ENCODE peak calls at places on chromosomes 13 and 19, in seven cellular contexts. A is ovary, Z is sigmoid colon, N is HCT116, U is esophagus muscularis mucosa, Y is heart left ventricle, R is uterus. O is an unnamed sample.

GRCh38 chr13:52706074-52706473 is 33.5 kb downstream of the CNMD start:
- DNase-seq in A (no peak), Z (no peak), N (no peak), U (no peak), Y (no peak), R (no peak), O (no peak)

GRCh38 chr19:23318143-23318542 is 67.9 kb upstream of the ZNF724 start:
- DNase-seq in A (no peak), Z (no peak), N (no peak), U (no peak), Y (no peak), R (no peak), O (no peak)

GRCh38 chr19:18203408-18203862 is 407 bp downstream of the RAB3A start:
- DNase-seq in A (peak), Z (no peak), N (no peak), U (no peak), Y (peak), R (no peak), O (no peak)

GRCh38 chr19:33256266-33256665 is 30.6 kb upstream of the SLC7A10 start:
- DNase-seq in A (no peak), Z (no peak), N (no peak), U (no peak), Y (no peak), R (no peak), O (no peak)

GRCh38 chr19:18023596-18024212 is 15.7 kb downstream of the ARRDC2 start:
- DNase-seq in A (peak), Z (peak), N (no peak), U (peak), Y (peak), R (peak), O (no peak)

GRCh38 chr13:24097667-24098066 is 62.9 kb upstream of the SPATA13 start:
- DNase-seq in A (no peak), Z (no peak), N (no peak), U (no peak), Y (no peak), R (no peak), O (no peak)

GRCh38 chr13:49082653-49083536 is 107.2 kb downstream of the FNDC3A start:
- DNase-seq in A (no peak), Z (no peak), N (no peak), U (no peak), Y (no peak), R (no peak), O (no peak)

GRCh38 chr13:66483712-66484111 is 746.4 kb downstream of the PCDH9 start:
- DNase-seq in A (no peak), Z (no peak), N (no peak), U (no peak), Y (no peak), R (no peak), O (no peak)

GRCh38 chr13:92843549-92843948 is 383.1 kb upstream of the GPC6 start:
- DNase-seq in A (no peak), Z (no peak), N (no peak), U (no peak), Y (no peak), R (no peak), O (no peak)

GRCh38 chr13:89988206-89988605 is 1359.3 kb upstream of the MIR17HG start:
- DNase-seq in A (no peak), Z (no peak), N (no peak), U (no peak), Y (no peak), R (no peak), O (no peak)

GRCh38 chr13:95784891-95785290 is 108.0 kb downstream of the DNAJC3 start:
- DNase-seq in A (no peak), Z (no peak), N (no peak), U (no peak), Y (no peak), R (no peak), O (no peak)

GRCh38 chr13:35566340-35566739 is 89.9 kb upstream of the MAB21L1 start:
- DNase-seq in A (no peak), Z (no peak), N (no peak), U (no peak), Y (no peak), R (no peak), O (no peak)

GRCh38 chr13:27666951-27667350 is 45.3 kb downstream of the POLR1D start:
- DNase-seq in A (no peak), Z (no peak), N (no peak), U (no peak), Y (no peak), R (no peak), O (no peak)

GRCh38 chr13:45332831-45333219 is 8.2 kb downstream of the TPT1 start:
- DNase-seq in A (no peak), Z (no peak), N (no peak), U (no peak), Y (no peak), R (no peak), O (no peak)

GRCh38 chr13:61778531-61778930 is 362.9 kb upstream of the PCDH20 start:
- DNase-seq in A (no peak), Z (no peak), N (no peak), U (no peak), Y (no peak), R (no peak), O (no peak)

GRCh38 chr13:88707652-88708051 is 1036.5 kb downstream of the SLITRK5 start:
- DNase-seq in A (no peak), Z (no peak), N (no peak), U (no peak), Y (no peak), R (no peak), O (no peak)

GRCh38 chr13:36788276-36788675 is 30.7 kb upstream of the RFXAP start:
- DNase-seq in A (no peak), Z (no peak), N (no peak), U (peak), Y (no peak), R (no peak), O (no peak)

GRCh38 chr13:46041335-46041934 is 11.1 kb downstream of the ZC3H13 start:
- DNase-seq in A (no peak), Z (no peak), N (no peak), U (no peak), Y (no peak), R (no peak), O (no peak)

GRCh38 chr13:35139591-35139990 is 197.5 kb downstream of the NBEA start:
- DNase-seq in A (no peak), Z (no peak), N (no peak), U (no peak), Y (no peak), R (no peak), O (no peak)

GRCh38 chr19:43664008-43664407 is 6.0 kb downstream of the PLAUR start:
- DNase-seq in A (no peak), Z (no peak), N (no peak), U (no peak), Y (no peak), R (no peak), O (no peak)

GRCh38 chr13:95676100-95676774 is 702 bp upstream of the DNAJC3 start:
- DNase-seq in A (no peak), Z (no peak), N (peak), U (no peak), Y (no peak), R (no peak), O (no peak)

GRCh38 chr13:114034481-114034891 is 60.6 kb upstream of the C13orf46 start:
- DNase-seq in A (no peak), Z (no peak), N (no peak), U (no peak), Y (no peak), R (no peak), O (no peak)

GRCh38 chr13:29428310-29428991 is 167.0 kb downstream of the SLC7A1 start:
- DNase-seq in A (peak), Z (no peak), N (peak), U (no peak), Y (peak), R (peak), O (no peak)

GRCh38 chr19:35123573-35123972 is 8.0 kb downstream of the FXYD3 start:
- DNase-seq in A (no peak), Z (peak), N (no peak), U (no peak), Y (peak), R (no peak), O (no peak)

GRCh38 chr19:43584484-43584883 is 8.9 kb downstream of the PINLYP start:
- DNase-seq in A (no peak), Z (no peak), N (no peak), U (no peak), Y (no peak), R (no peak), O (no peak)

GRCh38 chr13:30851697-30852096 is 54.4 kb upstream of the MEDAG start:
- DNase-seq in A (no peak), Z (no peak), N (no peak), U (no peak), Y (no peak), R (no peak), O (no peak)

GRCh38 chr19:29860492-29860891 is 48.7 kb downstream of the CCNE1 start:
- DNase-seq in A (no peak), Z (no peak), N (peak), U (no peak), Y (no peak), R (no peak), O (no peak)

GRCh38 chr19:15437355-15438123 is 12.2 kb downstream of the WIZ start:
- DNase-seq in A (no peak), Z (no peak), N (no peak), U (no peak), Y (no peak), R (peak), O (no peak)

GRCh38 chr19:16154557-16154956 is 11.1 kb downstream of the HSH2D start:
- DNase-seq in A (no peak), Z (no peak), N (no peak), U (no peak), Y (no peak), R (no peak), O (no peak)

GRCh38 chr19:11421607-11422098 is 2.5 kb upstream of the RGL3 start:
- DNase-seq in A (no peak), Z (no peak), N (no peak), U (no peak), Y (peak), R (no peak), O (no peak)

GRCh38 chr13:31213681-31214289 is 14.0 kb downstream of the B3GLCT start:
- DNase-seq in A (no peak), Z (no peak), N (no peak), U (peak), Y (no peak), R (no peak), O (no peak)

GRCh38 chr19:50300814-50301606 is 28.2 kb downstream of the KCNC3 start:
- DNase-seq in A (no peak), Z (no peak), N (peak), U (no peak), Y (no peak), R (no peak), O (peak)

GRCh38 chr19:51031220-51031879 is 3.5 kb downstream of the KLK12 start:
- DNase-seq in A (no peak), Z (peak), N (no peak), U (no peak), Y (no peak), R (no peak), O (no peak)

GRCh38 chr19:56916528-56916927 is 76.0 kb upstream of the PEG3 start:
- DNase-seq in A (no peak), Z (no peak), N (no peak), U (no peak), Y (no peak), R (no peak), O (no peak)

GRCh38 chr19:43914051-43914450 is 21.0 kb downstream of the ZNF45 start:
- DNase-seq in A (no peak), Z (no peak), N (no peak), U (no peak), Y (no peak), R (no peak), O (no peak)

GRCh38 chr19:21202865-21203494 is 61.1 kb downstream of the ZNF431 start:
- DNase-seq in A (no peak), Z (no peak), N (peak), U (no peak), Y (no peak), R (no peak), O (peak)

GRCh38 chr13:83810136-83810535 is 72.1 kb downstream of the SLITRK1 start:
- DNase-seq in A (no peak), Z (no peak), N (no peak), U (no peak), Y (no peak), R (no peak), O (no peak)

DNA sequence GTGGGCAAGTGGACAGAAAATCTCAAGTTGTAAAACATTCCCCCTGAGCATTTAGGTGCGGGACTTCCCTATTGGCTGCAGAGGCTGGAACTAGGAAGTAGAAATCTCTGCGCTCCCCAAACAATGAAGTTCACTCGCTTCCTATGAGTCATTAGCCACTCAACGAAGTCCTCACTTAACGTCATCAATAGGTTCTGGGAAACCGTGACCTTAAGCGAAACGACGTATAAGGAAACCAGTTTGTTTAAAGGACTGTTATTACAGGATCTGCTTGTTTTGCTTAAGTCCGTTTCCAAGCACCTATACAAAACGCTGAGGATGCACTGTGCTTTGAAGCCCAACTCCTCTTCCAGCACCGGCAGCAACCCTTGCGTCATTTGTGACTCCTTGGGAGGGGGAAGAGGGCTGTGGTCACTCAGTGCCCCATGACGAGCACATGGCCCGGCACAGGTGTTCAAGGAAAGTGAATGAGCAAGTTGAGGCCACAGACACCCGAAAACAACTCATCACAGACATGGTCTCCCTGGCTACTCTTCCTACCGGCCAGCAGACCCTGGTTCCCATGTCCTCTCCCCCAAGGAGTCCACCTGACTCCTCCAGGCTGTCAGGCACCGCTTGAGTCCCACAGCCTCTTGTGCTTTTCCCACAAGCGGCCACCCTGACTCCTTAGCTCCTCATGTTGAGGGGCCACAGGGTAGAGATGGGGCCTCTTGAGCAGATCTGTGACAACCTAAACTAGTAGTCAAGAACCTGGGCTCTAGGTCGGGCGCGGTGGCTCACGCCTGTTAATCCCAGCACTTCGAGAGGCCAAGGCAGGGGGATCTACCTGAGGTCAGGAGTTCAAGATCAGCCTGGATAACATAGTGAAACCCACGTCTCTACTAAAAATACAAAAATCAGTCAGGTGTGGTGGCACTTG is 4.8 kb downstream of the RPS16 start:
- DNase-seq in A (peak), Z (no peak), N (peak), U (no peak), Y (no peak), R (no peak), O (peak)
- TF ChIP-seq POLR2A in A (no peak), Z (no peak), N (no peak), U (no peak), Y (no peak), R (peak), O (peak)

DNA sequence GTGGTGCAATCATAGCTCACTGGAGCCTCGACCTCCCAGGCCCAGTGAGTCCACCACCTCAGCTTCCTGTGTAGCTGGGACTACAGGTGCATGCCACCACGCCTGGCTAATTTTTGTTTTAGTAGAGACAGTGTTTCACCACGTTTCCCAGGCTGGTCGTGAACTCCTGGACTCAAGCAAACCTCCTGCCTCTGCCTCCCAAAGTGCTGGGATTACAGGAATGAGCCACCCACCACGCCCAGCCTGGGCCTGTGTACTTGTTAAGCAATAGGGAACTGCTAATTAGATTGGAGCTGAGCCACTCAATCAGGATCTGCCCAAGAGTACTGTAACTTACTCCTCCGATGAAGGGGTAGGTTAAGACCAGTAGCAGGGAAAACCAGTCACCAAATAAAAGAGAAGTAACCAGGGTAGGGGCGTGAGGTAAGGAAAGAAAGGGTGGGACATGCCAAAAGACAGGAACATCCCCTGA is 2.4 kb downstream of the DDX39A start:
- DNase-seq in A (no peak), Z (no peak), N (no peak), U (no peak), Y (no peak), R (no peak), O (no peak)
- TF ChIP-seq POLR2A in A (no peak), Z (no peak), N (no peak), U (no peak), Y (no peak), R (no peak), O (no peak)

DNA sequence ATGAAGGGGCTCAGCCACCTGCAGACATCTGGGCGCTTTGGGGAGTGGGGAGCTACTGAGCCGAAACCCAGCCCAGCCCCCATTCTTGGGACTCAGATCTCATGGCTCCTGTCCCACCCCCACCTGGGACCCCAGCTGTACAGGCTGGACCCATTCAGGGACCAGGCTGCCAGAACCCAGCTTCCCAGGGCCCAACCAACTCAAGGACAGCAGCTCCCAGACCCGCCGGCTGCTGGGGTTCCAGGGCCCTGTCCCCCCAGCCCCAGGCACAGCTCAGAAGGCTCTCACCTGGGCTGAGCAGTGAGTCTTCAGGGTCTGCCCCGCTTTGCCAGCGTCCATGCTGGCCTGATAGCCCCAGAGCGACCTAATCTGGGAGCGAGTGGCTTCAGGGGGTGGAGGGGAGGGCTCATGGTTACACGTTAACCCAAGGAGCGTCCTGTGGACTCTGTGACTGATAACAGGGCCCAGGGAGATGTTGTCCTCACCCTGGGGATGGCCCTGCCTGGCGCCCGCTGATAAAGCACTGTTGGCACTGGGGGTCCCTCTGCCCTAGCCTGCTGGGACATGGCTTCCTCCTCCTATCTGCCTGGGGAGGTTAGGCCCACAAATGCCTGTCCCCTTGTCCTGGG is at the start of gene TMEM86B:
- DNase-seq in A (no peak), Z (no peak), N (no peak), U (no peak), Y (peak), R (no peak), O (no peak)
- TF ChIP-seq POLR2A in A (no peak), Z (no peak), N (no peak), U (no peak), Y (no peak), R (no peak), O (no peak)

GRCh38 chr19:58558623-58559274 is 338 bp upstream of the UBE2M start:
- DNase-seq in A (peak), Z (peak), N (peak), U (peak), Y (peak), R (peak), O (peak)
- TF ChIP-seq POLR2A in A (no peak), Z (peak), N (no peak), U (no peak), Y (peak), R (peak), O (peak)

GRCh38 chr19:1076046-1076386 is 9.0 kb downstream of the ARHGAP45 start:
- DNase-seq in A (no peak), Z (no peak), N (no peak), U (no peak), Y (no peak), R (no peak), O (no peak)
- TF ChIP-seq POLR2A in A (no peak), Z (no peak), N (no peak), U (no peak), Y (no peak), R (no peak), O (no peak)

GRCh38 chr19:10115392-10116084 is 4.0 kb downstream of the P2RY11 start:
- DNase-seq in A (no peak), Z (no peak), N (no peak), U (no peak), Y (no peak), R (no peak), O (no peak)
- TF ChIP-seq POLR2A in A (no peak), Z (no peak), N (no peak), U (no peak), Y (no peak), R (no peak), O (no peak)

DNA sequence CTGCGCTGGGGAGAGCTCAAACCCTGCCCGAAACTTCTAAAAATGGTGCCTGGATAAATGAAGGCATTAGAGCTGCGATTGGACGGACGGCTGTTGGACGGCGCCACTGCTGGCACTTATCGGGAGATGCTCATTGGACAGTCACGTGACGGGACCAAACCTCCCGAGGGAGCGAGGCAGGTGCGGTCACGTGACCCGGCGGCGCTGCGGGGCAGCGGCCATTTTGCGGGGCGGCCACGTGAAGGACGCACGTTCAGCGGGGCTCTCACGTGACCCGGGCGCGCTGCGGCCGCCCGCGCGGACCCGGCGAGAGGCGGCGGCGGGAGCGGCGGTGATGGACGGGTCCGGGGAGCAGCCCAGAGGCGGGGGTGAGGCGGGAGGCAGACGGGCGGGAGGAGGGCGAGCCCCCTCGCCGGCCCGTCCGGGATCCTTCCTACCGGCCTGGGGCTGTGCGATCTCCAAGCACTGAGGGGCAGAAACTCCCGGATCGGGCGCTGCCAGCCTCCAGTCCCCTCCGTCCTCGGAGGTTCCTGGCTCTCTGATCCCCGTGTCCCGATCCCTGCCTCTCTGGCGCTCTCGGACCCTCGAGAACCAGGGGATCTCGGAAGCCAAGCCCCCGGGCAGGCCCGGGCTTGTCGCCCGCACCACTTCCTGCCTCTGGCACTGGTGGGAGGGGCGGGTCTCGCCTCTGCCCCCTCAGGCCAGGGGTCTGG is at the start of gene BAX:
- DNase-seq in A (peak), Z (peak), N (peak), U (peak), Y (peak), R (peak), O (peak)
- TF ChIP-seq POLR2A in A (peak), Z (no peak), N (peak), U (peak), Y (peak), R (peak), O (peak)

GRCh38 chr19:2440515-2440914 is 13.1 kb upstream of the TIMM13 start:
- DNase-seq in A (no peak), Z (no peak), N (no peak), U (no peak), Y (no peak), R (no peak), O (no peak)
- TF ChIP-seq POLR2A in A (no peak), Z (no peak), N (no peak), U (no peak), Y (no peak), R (no peak), O (no peak)